ENCODE peak calls at places on chromosomes 7 and 10, in nine cellular contexts. T is substantia nigra; B is stimulated activated CD4-positive, alpha-beta T cell treated with anti-CD3 and anti-CD28 coated beads, TNF-alpha, amount 100 ng/mL, for 48 hours; X is HT1080; P is iris pigment epithelial cell; U is RCC 7860; M is DND-41; Q is Right ventricle myocardium inferior; O is AG08395. H is an unnamed sample.

GRCh38 chr10:89869757-89870156 is 168.4 kb downstream of the KIF20B start:
- DNase-seq in T (no peak), B (no peak), X (no peak), P (no peak), U (no peak), M (no peak), Q (no peak), O (no peak), H (no peak)

GRCh38 chr10:101134299-101135127 is 3.4 kb downstream of the TLX1 start:
- DNase-seq in T (no peak), B (no peak), X (no peak), P (no peak), U (no peak), M (no peak), Q (no peak), O (no peak), H (no peak)

GRCh38 chr10:44233561-44234470 is 151.1 kb downstream of the CXCL12 start:
- DNase-seq in T (no peak), B (no peak), X (no peak), P (peak), U (no peak), M (no peak), Q (peak), O (no peak), H (no peak)

GRCh38 chr10:85548038-85548437 is 818.6 kb downstream of the GRID1 start:
- DNase-seq in T (no peak), B (no peak), X (peak), P (peak), U (peak), M (peak), Q (no peak), O (peak), H (peak)

GRCh38 chr7:133934262-133934973 is 192.7 kb upstream of the LRGUK start:
- DNase-seq in T (no peak), B (no peak), X (no peak), P (no peak), U (no peak), M (no peak), Q (no peak), O (no peak), H (no peak)

GRCh38 chr7:138204285-138204988 is 128.2 kb downstream of the AKR1D1 start:
- DNase-seq in T (no peak), B (no peak), X (no peak), P (peak), U (no peak), M (no peak), Q (no peak), O (no peak), H (no peak)

GRCh38 chr7:114985316-114985715 is 63.4 kb downstream of the MDFIC start:
- DNase-seq in T (no peak), B (no peak), X (no peak), P (no peak), U (no peak), M (no peak), Q (no peak), O (no peak), H (no peak)

GRCh38 chr10:122957474-122957873 is 3.4 kb upstream of the C10orf88 start:
- DNase-seq in T (no peak), B (no peak), X (peak), P (peak), U (peak), M (no peak), Q (no peak), O (no peak), H (no peak)

GRCh38 chr7:112207106-112207592 is 654 bp downstream of the ZNF277 start:
- DNase-seq in T (no peak), B (no peak), X (no peak), P (peak), U (peak), M (no peak), Q (no peak), O (no peak), H (peak)

GRCh38 chr7:14691597-14692203 is 210.9 kb downstream of the DGKB start:
- DNase-seq in T (no peak), B (peak), X (no peak), P (peak), U (no peak), M (peak), Q (peak), O (peak), H (peak)

GRCh38 chr10:72248477-72249151 is 25.1 kb upstream of the DDIT4 start:
- DNase-seq in T (peak), B (peak), X (peak), P (peak), U (no peak), M (peak), Q (peak), O (no peak), H (no peak)

GRCh38 chr10:80453715-80454525 is at the start of gene TSPAN14:
- DNase-seq in T (no peak), B (peak), X (peak), P (peak), U (peak), M (peak), Q (peak), O (peak), H (peak)

GRCh38 chr7:131564640-131565039 is 8.2 kb upstream of the PODXL start:
- DNase-seq in T (no peak), B (no peak), X (no peak), P (no peak), U (no peak), M (no peak), Q (no peak), O (no peak), H (no peak)

GRCh38 chr7:21850531-21851285 is 95.0 kb downstream of the CDCA7L start:
- DNase-seq in T (no peak), B (no peak), X (peak), P (peak), U (peak), M (no peak), Q (no peak), O (peak), H (peak)

GRCh38 chr7:77444123-77444522 is 28.0 kb upstream of the GSAP start:
- DNase-seq in T (no peak), B (no peak), X (no peak), P (peak), U (no peak), M (no peak), Q (no peak), O (no peak), H (no peak)

GRCh38 chr10:108852211-108852610 is 1071.1 kb downstream of the XPNPEP1 start:
- DNase-seq in T (no peak), B (no peak), X (no peak), P (no peak), U (no peak), M (no peak), Q (no peak), O (no peak), H (no peak)

GRCh38 chr10:89153971-89154370 is 53.1 kb downstream of the CH25H start:
- DNase-seq in T (no peak), B (no peak), X (no peak), P (no peak), U (no peak), M (no peak), Q (no peak), O (no peak), H (no peak)

GRCh38 chr10:19889279-19889678 is 73.0 kb downstream of the PLXDC2 start:
- DNase-seq in T (no peak), B (no peak), X (no peak), P (peak), U (peak), M (no peak), Q (no peak), O (no peak), H (peak)

GRCh38 chr7:39248041-39248692 is 270.5 kb downstream of the POU6F2 start:
- DNase-seq in T (no peak), B (no peak), X (no peak), P (no peak), U (no peak), M (no peak), Q (no peak), O (no peak), H (no peak)

GRCh38 chr7:117173001-117173400 is 149.9 kb downstream of the WNT2 start:
- DNase-seq in T (no peak), B (no peak), X (no peak), P (no peak), U (no peak), M (no peak), Q (no peak), O (no peak), H (no peak)

GRCh38 chr10:82319558-82319957 is 444.6 kb downstream of the NRG3 start:
- DNase-seq in T (no peak), B (no peak), X (no peak), P (no peak), U (no peak), M (no peak), Q (no peak), O (no peak), H (no peak)

GRCh38 chr10:76432274-76433012 is 1001.0 kb downstream of the LRMDA start:
- DNase-seq in T (no peak), B (no peak), X (peak), P (peak), U (no peak), M (no peak), Q (no peak), O (peak), H (no peak)

GRCh38 chr7:131145026-131145425 is 182.7 kb upstream of the MKLN1 start:
- DNase-seq in T (no peak), B (no peak), X (peak), P (peak), U (no peak), M (no peak), Q (no peak), O (no peak), H (no peak)